ENCODE peak calls at places on chromosomes 16 and 17, in seven cellular contexts. W is left ventricle myocardium superior, X is smooth muscle cell of the brain vasculature, E is neural progenitor cell, I is psoas muscle, M is prostate gland, S is non-pigmented ciliary epithelial cell. K is an unnamed sample.

GRCh38 chr16:53600076-53600475 is 97.1 kb upstream of the AKTIP start:
- DNase-seq in M (no peak), W (no peak), I (no peak), E (no peak), X (no peak), S (no peak), K (no peak)

GRCh38 chr16:54171855-54172537 is 114.6 kb downstream of the IRX3 start:
- DNase-seq in S (peak; percentile 71), M (no peak), W (no peak), E (peak; percentile 44), X (no peak), I (no peak), K (peak; percentile 72)

GRCh38 chr17:43784628-43785101 is 4.4 kb downstream of the CFAP97D1 start:
- DNase-seq in W (no peak), X (no peak), E (no peak), S (peak; percentile 53), M (no peak), I (no peak), K (no peak)

GRCh38 chr17:3904486-3904885 is 11.6 kb upstream of the CAMKK1 start:
- DNase-seq in W (no peak), S (no peak), M (no peak), I (no peak), E (no peak), X (no peak), K (no peak)

GRCh38 chr17:39404542-39405378 is 3.3 kb upstream of the FBXL20 start:
- DNase-seq in E (no peak), M (no peak), I (no peak), S (peak; percentile 67), W (no peak), X (no peak), K (no peak)

GRCh38 chr17:44932096-44932495 is 15.5 kb downstream of the KIF18B start:
- DNase-seq in S (no peak), W (no peak), X (no peak), M (no peak), E (no peak), I (no peak), K (no peak)

GRCh38 chr16:12063004-12063395 is 86.5 kb downstream of the SNX29 start:
- DNase-seq in M (no peak), S (no peak), E (no peak), X (no peak), W (no peak), I (peak; percentile 57), K (peak; percentile 40)

GRCh38 chr16:24993722-24994686 is 21.2 kb downstream of the ARHGAP17 start:
- DNase-seq in E (no peak), W (no peak), X (no peak), S (peak; percentile 83), M (no peak), I (no peak), K (no peak)

GRCh38 chr17:60390223-60390622 is 1.7 kb downstream of the USP32 start:
- DNase-seq in W (no peak), M (no peak), S (no peak), E (no peak), X (no peak), I (no peak), K (no peak)

GRCh38 chr17:30323262-30323894 is 10.5 kb downstream of the TMIGD1 start:
- DNase-seq in S (no peak), W (no peak), I (no peak), X (no peak), E (no peak), M (no peak), K (no peak)